ENCODE peak calls at places on chromosomes 2 and 18, in ten cellular contexts. One of them, this sample, is unnamed.

GRCh38 chr2:198168651-198169050 is 364.3 kb downstream of the PLCL1 start:
- DNase-seq in SHP77: no peak
- DNase-seq in aorta: no peak
- DNase-seq in fibroblast of mammary gland: no peak
- DNase-seq in stimulated activated naive CD8-positive, alpha-beta T cell treated with anti-CD3 and anti-CD28 coated beads, Interleukin-15, Interleukin-2, amounts not matched to agents 100 U/mL and 50 U/mL, for 24 hours: no peak
- DNase-seq in islet precursor cell: peak; percentile 79
- DNase-seq in activated CD8-positive, alpha-beta memory T cell treated with anti-CD3 and anti-CD28 coated beads for 24 hours: no peak
- DNase-seq in adrenal gland: no peak
- DNase-seq in activated effector memory CD4-positive, alpha-beta T cell treated with anti-CD3 and anti-CD28 coated beads, Interleukin-2, amount 50 U/mL, for 16 hours: no peak
- DNase-seq in stimulated activated CD8-positive, alpha-beta memory T cell treated with anti-CD3 and anti-CD28 coated beads, Interleukin-7, amount 100 ng/mL, for 48 hours: no peak
- DNase-seq in this sample: no peak

GRCh38 chr2:177888581-177888980 is 184.0 kb downstream of the PDE11A start:
- DNase-seq in SHP77: no peak
- DNase-seq in aorta: no peak
- DNase-seq in fibroblast of mammary gland: no peak
- DNase-seq in stimulated activated naive CD8-positive, alpha-beta T cell treated with anti-CD3 and anti-CD28 coated beads, Interleukin-15, Interleukin-2, amounts not matched to agents 100 U/mL and 50 U/mL, for 24 hours: no peak
- DNase-seq in islet precursor cell: no peak
- DNase-seq in activated CD8-positive, alpha-beta memory T cell treated with anti-CD3 and anti-CD28 coated beads for 24 hours: no peak
- DNase-seq in adrenal gland: no peak
- DNase-seq in activated effector memory CD4-positive, alpha-beta T cell treated with anti-CD3 and anti-CD28 coated beads, Interleukin-2, amount 50 U/mL, for 16 hours: no peak
- DNase-seq in stimulated activated CD8-positive, alpha-beta memory T cell treated with anti-CD3 and anti-CD28 coated beads, Interleukin-7, amount 100 ng/mL, for 48 hours: no peak
- DNase-seq in this sample: no peak

GRCh38 chr2:11775384-11775783 is 29.0 kb downstream of the LPIN1 start:
- DNase-seq in SHP77: no peak
- DNase-seq in aorta: no peak
- DNase-seq in fibroblast of mammary gland: peak; percentile 49
- DNase-seq in stimulated activated naive CD8-positive, alpha-beta T cell treated with anti-CD3 and anti-CD28 coated beads, Interleukin-15, Interleukin-2, amounts not matched to agents 100 U/mL and 50 U/mL, for 24 hours: no peak
- DNase-seq in islet precursor cell: no peak
- DNase-seq in activated CD8-positive, alpha-beta memory T cell treated with anti-CD3 and anti-CD28 coated beads for 24 hours: no peak
- DNase-seq in adrenal gland: no peak
- DNase-seq in activated effector memory CD4-positive, alpha-beta T cell treated with anti-CD3 and anti-CD28 coated beads, Interleukin-2, amount 50 U/mL, for 16 hours: no peak
- DNase-seq in stimulated activated CD8-positive, alpha-beta memory T cell treated with anti-CD3 and anti-CD28 coated beads, Interleukin-7, amount 100 ng/mL, for 48 hours: no peak
- DNase-seq in this sample: no peak

GRCh38 chr2:207354466-207354865 is 175.3 kb upstream of the CREB1 start:
- DNase-seq in SHP77: no peak
- DNase-seq in aorta: no peak
- DNase-seq in fibroblast of mammary gland: no peak
- DNase-seq in stimulated activated naive CD8-positive, alpha-beta T cell treated with anti-CD3 and anti-CD28 coated beads, Interleukin-15, Interleukin-2, amounts not matched to agents 100 U/mL and 50 U/mL, for 24 hours: no peak
- DNase-seq in islet precursor cell: no peak
- DNase-seq in activated CD8-positive, alpha-beta memory T cell treated with anti-CD3 and anti-CD28 coated beads for 24 hours: no peak
- DNase-seq in adrenal gland: no peak
- DNase-seq in activated effector memory CD4-positive, alpha-beta T cell treated with anti-CD3 and anti-CD28 coated beads, Interleukin-2, amount 50 U/mL, for 16 hours: no peak
- DNase-seq in stimulated activated CD8-positive, alpha-beta memory T cell treated with anti-CD3 and anti-CD28 coated beads, Interleukin-7, amount 100 ng/mL, for 48 hours: no peak
- DNase-seq in this sample: no peak

GRCh38 chr2:40213071-40213470 is 238.8 kb downstream of the SLC8A1 start:
- DNase-seq in SHP77: no peak
- DNase-seq in aorta: no peak
- DNase-seq in fibroblast of mammary gland: peak; percentile 69
- DNase-seq in stimulated activated naive CD8-positive, alpha-beta T cell treated with anti-CD3 and anti-CD28 coated beads, Interleukin-15, Interleukin-2, amounts not matched to agents 100 U/mL and 50 U/mL, for 24 hours: no peak
- DNase-seq in islet precursor cell: no peak
- DNase-seq in activated CD8-positive, alpha-beta memory T cell treated with anti-CD3 and anti-CD28 coated beads for 24 hours: no peak
- DNase-seq in adrenal gland: no peak
- DNase-seq in activated effector memory CD4-positive, alpha-beta T cell treated with anti-CD3 and anti-CD28 coated beads, Interleukin-2, amount 50 U/mL, for 16 hours: no peak
- DNase-seq in stimulated activated CD8-positive, alpha-beta memory T cell treated with anti-CD3 and anti-CD28 coated beads, Interleukin-7, amount 100 ng/mL, for 48 hours: no peak
- DNase-seq in this sample: peak; percentile 9

GRCh38 chr2:98382739-98383138 is 36.5 kb downstream of the CNGA3 start:
- DNase-seq in SHP77: no peak
- DNase-seq in aorta: no peak
- DNase-seq in fibroblast of mammary gland: no peak
- DNase-seq in stimulated activated naive CD8-positive, alpha-beta T cell treated with anti-CD3 and anti-CD28 coated beads, Interleukin-15, Interleukin-2, amounts not matched to agents 100 U/mL and 50 U/mL, for 24 hours: no peak
- DNase-seq in islet precursor cell: peak; percentile 32
- DNase-seq in activated CD8-positive, alpha-beta memory T cell treated with anti-CD3 and anti-CD28 coated beads for 24 hours: no peak
- DNase-seq in adrenal gland: no peak
- DNase-seq in activated effector memory CD4-positive, alpha-beta T cell treated with anti-CD3 and anti-CD28 coated beads, Interleukin-2, amount 50 U/mL, for 16 hours: peak; percentile 34
- DNase-seq in stimulated activated CD8-positive, alpha-beta memory T cell treated with anti-CD3 and anti-CD28 coated beads, Interleukin-7, amount 100 ng/mL, for 48 hours: no peak
- DNase-seq in this sample: no peak

GRCh38 chr2:2183717-2184116 is 147.4 kb downstream of the MYT1L start:
- DNase-seq in SHP77: no peak
- DNase-seq in aorta: no peak
- DNase-seq in fibroblast of mammary gland: no peak
- DNase-seq in stimulated activated naive CD8-positive, alpha-beta T cell treated with anti-CD3 and anti-CD28 coated beads, Interleukin-15, Interleukin-2, amounts not matched to agents 100 U/mL and 50 U/mL, for 24 hours: no peak
- DNase-seq in islet precursor cell: no peak
- DNase-seq in activated CD8-positive, alpha-beta memory T cell treated with anti-CD3 and anti-CD28 coated beads for 24 hours: no peak
- DNase-seq in adrenal gland: no peak
- DNase-seq in activated effector memory CD4-positive, alpha-beta T cell treated with anti-CD3 and anti-CD28 coated beads, Interleukin-2, amount 50 U/mL, for 16 hours: no peak
- DNase-seq in stimulated activated CD8-positive, alpha-beta memory T cell treated with anti-CD3 and anti-CD28 coated beads, Interleukin-7, amount 100 ng/mL, for 48 hours: no peak
- DNase-seq in this sample: no peak

GRCh38 chr18:49617846-49618245 is 56.0 kb downstream of the LIPG start:
- DNase-seq in SHP77: no peak
- DNase-seq in aorta: no peak
- DNase-seq in fibroblast of mammary gland: no peak
- DNase-seq in stimulated activated naive CD8-positive, alpha-beta T cell treated with anti-CD3 and anti-CD28 coated beads, Interleukin-15, Interleukin-2, amounts not matched to agents 100 U/mL and 50 U/mL, for 24 hours: no peak
- DNase-seq in islet precursor cell: peak; percentile 45
- DNase-seq in activated CD8-positive, alpha-beta memory T cell treated with anti-CD3 and anti-CD28 coated beads for 24 hours: peak; percentile 24
- DNase-seq in adrenal gland: no peak
- DNase-seq in activated effector memory CD4-positive, alpha-beta T cell treated with anti-CD3 and anti-CD28 coated beads, Interleukin-2, amount 50 U/mL, for 16 hours: no peak
- DNase-seq in stimulated activated CD8-positive, alpha-beta memory T cell treated with anti-CD3 and anti-CD28 coated beads, Interleukin-7, amount 100 ng/mL, for 48 hours: no peak
- DNase-seq in this sample: no peak

GRCh38 chr2:3759331-3759730 is 56.0 kb downstream of the DCDC2C start:
- DNase-seq in SHP77: no peak
- DNase-seq in aorta: no peak
- DNase-seq in fibroblast of mammary gland: peak; percentile 27
- DNase-seq in stimulated activated naive CD8-positive, alpha-beta T cell treated with anti-CD3 and anti-CD28 coated beads, Interleukin-15, Interleukin-2, amounts not matched to agents 100 U/mL and 50 U/mL, for 24 hours: no peak
- DNase-seq in islet precursor cell: no peak
- DNase-seq in activated CD8-positive, alpha-beta memory T cell treated with anti-CD3 and anti-CD28 coated beads for 24 hours: no peak
- DNase-seq in adrenal gland: no peak
- DNase-seq in activated effector memory CD4-positive, alpha-beta T cell treated with anti-CD3 and anti-CD28 coated beads, Interleukin-2, amount 50 U/mL, for 16 hours: no peak
- DNase-seq in stimulated activated CD8-positive, alpha-beta memory T cell treated with anti-CD3 and anti-CD28 coated beads, Interleukin-7, amount 100 ng/mL, for 48 hours: no peak
- DNase-seq in this sample: peak; percentile 9

GRCh38 chr2:159797468-159798375 is at the start of gene CD302:
- DNase-seq in SHP77: peak; percentile 39
- DNase-seq in aorta: peak; percentile 87
- DNase-seq in fibroblast of mammary gland: peak; percentile 47
- DNase-seq in stimulated activated naive CD8-positive, alpha-beta T cell treated with anti-CD3 and anti-CD28 coated beads, Interleukin-15, Interleukin-2, amounts not matched to agents 100 U/mL and 50 U/mL, for 24 hours: peak; percentile 65
- DNase-seq in islet precursor cell: peak; percentile 72
- DNase-seq in activated CD8-positive, alpha-beta memory T cell treated with anti-CD3 and anti-CD28 coated beads for 24 hours: peak; percentile 69
- DNase-seq in adrenal gland: peak; percentile 57
- DNase-seq in activated effector memory CD4-positive, alpha-beta T cell treated with anti-CD3 and anti-CD28 coated beads, Interleukin-2, amount 50 U/mL, for 16 hours: peak; percentile 71
- DNase-seq in stimulated activated CD8-positive, alpha-beta memory T cell treated with anti-CD3 and anti-CD28 coated beads, Interleukin-7, amount 100 ng/mL, for 48 hours: peak; percentile 9
- DNase-seq in this sample: no peak

GRCh38 chr2:73842739-73843019 is 13.9 kb downstream of the STAMBP start:
- DNase-seq in SHP77: no peak
- DNase-seq in aorta: no peak
- DNase-seq in fibroblast of mammary gland: no peak
- DNase-seq in stimulated activated naive CD8-positive, alpha-beta T cell treated with anti-CD3 and anti-CD28 coated beads, Interleukin-15, Interleukin-2, amounts not matched to agents 100 U/mL and 50 U/mL, for 24 hours: no peak
- DNase-seq in islet precursor cell: no peak
- DNase-seq in activated CD8-positive, alpha-beta memory T cell treated with anti-CD3 and anti-CD28 coated beads for 24 hours: no peak
- DNase-seq in adrenal gland: no peak
- DNase-seq in activated effector memory CD4-positive, alpha-beta T cell treated with anti-CD3 and anti-CD28 coated beads, Interleukin-2, amount 50 U/mL, for 16 hours: no peak
- DNase-seq in stimulated activated CD8-positive, alpha-beta memory T cell treated with anti-CD3 and anti-CD28 coated beads, Interleukin-7, amount 100 ng/mL, for 48 hours: no peak
- DNase-seq in this sample: no peak

GRCh38 chr2:43818761-43819160 is 19.9 kb downstream of the ABCG5 start:
- DNase-seq in SHP77: no peak
- DNase-seq in aorta: peak; percentile 77
- DNase-seq in fibroblast of mammary gland: peak; percentile 75
- DNase-seq in stimulated activated naive CD8-positive, alpha-beta T cell treated with anti-CD3 and anti-CD28 coated beads, Interleukin-15, Interleukin-2, amounts not matched to agents 100 U/mL and 50 U/mL, for 24 hours: peak; percentile 48
- DNase-seq in islet precursor cell: no peak
- DNase-seq in activated CD8-positive, alpha-beta memory T cell treated with anti-CD3 and anti-CD28 coated beads for 24 hours: no peak
- DNase-seq in adrenal gland: peak; percentile 79
- DNase-seq in activated effector memory CD4-positive, alpha-beta T cell treated with anti-CD3 and anti-CD28 coated beads, Interleukin-2, amount 50 U/mL, for 16 hours: no peak
- DNase-seq in stimulated activated CD8-positive, alpha-beta memory T cell treated with anti-CD3 and anti-CD28 coated beads, Interleukin-7, amount 100 ng/mL, for 48 hours: peak; percentile 12
- DNase-seq in this sample: no peak

GRCh38 chr2:165778653-165779451 is 15.2 kb downstream of the GALNT3 start:
- DNase-seq in SHP77: no peak
- DNase-seq in aorta: no peak
- DNase-seq in fibroblast of mammary gland: peak; percentile 21
- DNase-seq in stimulated activated naive CD8-positive, alpha-beta T cell treated with anti-CD3 and anti-CD28 coated beads, Interleukin-15, Interleukin-2, amounts not matched to agents 100 U/mL and 50 U/mL, for 24 hours: no peak
- DNase-seq in islet precursor cell: no peak
- DNase-seq in activated CD8-positive, alpha-beta memory T cell treated with anti-CD3 and anti-CD28 coated beads for 24 hours: no peak
- DNase-seq in adrenal gland: no peak
- DNase-seq in activated effector memory CD4-positive, alpha-beta T cell treated with anti-CD3 and anti-CD28 coated beads, Interleukin-2, amount 50 U/mL, for 16 hours: no peak
- DNase-seq in stimulated activated CD8-positive, alpha-beta memory T cell treated with anti-CD3 and anti-CD28 coated beads, Interleukin-7, amount 100 ng/mL, for 48 hours: no peak
- DNase-seq in this sample: no peak

GRCh38 chr2:55047677-55048299 is 2.5 kb downstream of the RTN4 start:
- DNase-seq in SHP77: peak; percentile 38
- DNase-seq in aorta: no peak
- DNase-seq in fibroblast of mammary gland: peak; percentile 53
- DNase-seq in stimulated activated naive CD8-positive, alpha-beta T cell treated with anti-CD3 and anti-CD28 coated beads, Interleukin-15, Interleukin-2, amounts not matched to agents 100 U/mL and 50 U/mL, for 24 hours: no peak
- DNase-seq in islet precursor cell: no peak
- DNase-seq in activated CD8-positive, alpha-beta memory T cell treated with anti-CD3 and anti-CD28 coated beads for 24 hours: no peak
- DNase-seq in adrenal gland: peak; percentile 53
- DNase-seq in activated effector memory CD4-positive, alpha-beta T cell treated with anti-CD3 and anti-CD28 coated beads, Interleukin-2, amount 50 U/mL, for 16 hours: no peak
- DNase-seq in stimulated activated CD8-positive, alpha-beta memory T cell treated with anti-CD3 and anti-CD28 coated beads, Interleukin-7, amount 100 ng/mL, for 48 hours: no peak
- DNase-seq in this sample: peak; percentile 43

GRCh38 chr2:218033208-218033589 is 30.4 kb upstream of the TNS1 start:
- DNase-seq in SHP77: no peak
- DNase-seq in aorta: no peak
- DNase-seq in fibroblast of mammary gland: no peak
- DNase-seq in stimulated activated naive CD8-positive, alpha-beta T cell treated with anti-CD3 and anti-CD28 coated beads, Interleukin-15, Interleukin-2, amounts not matched to agents 100 U/mL and 50 U/mL, for 24 hours: no peak
- DNase-seq in islet precursor cell: peak; percentile 24
- DNase-seq in activated CD8-positive, alpha-beta memory T cell treated with anti-CD3 and anti-CD28 coated beads for 24 hours: peak; percentile 55
- DNase-seq in adrenal gland: peak; percentile 5
- DNase-seq in activated effector memory CD4-positive, alpha-beta T cell treated with anti-CD3 and anti-CD28 coated beads, Interleukin-2, amount 50 U/mL, for 16 hours: no peak
- DNase-seq in stimulated activated CD8-positive, alpha-beta memory T cell treated with anti-CD3 and anti-CD28 coated beads, Interleukin-7, amount 100 ng/mL, for 48 hours: no peak
- DNase-seq in this sample: no peak

GRCh38 chr2:161814008-161814660 is 189.9 kb downstream of the SLC4A10 start:
- DNase-seq in SHP77: no peak
- DNase-seq in aorta: no peak
- DNase-seq in fibroblast of mammary gland: no peak
- DNase-seq in stimulated activated naive CD8-positive, alpha-beta T cell treated with anti-CD3 and anti-CD28 coated beads, Interleukin-15, Interleukin-2, amounts not matched to agents 100 U/mL and 50 U/mL, for 24 hours: no peak
- DNase-seq in islet precursor cell: no peak
- DNase-seq in activated CD8-positive, alpha-beta memory T cell treated with anti-CD3 and anti-CD28 coated beads for 24 hours: no peak
- DNase-seq in adrenal gland: no peak
- DNase-seq in activated effector memory CD4-positive, alpha-beta T cell treated with anti-CD3 and anti-CD28 coated beads, Interleukin-2, amount 50 U/mL, for 16 hours: no peak
- DNase-seq in stimulated activated CD8-positive, alpha-beta memory T cell treated with anti-CD3 and anti-CD28 coated beads, Interleukin-7, amount 100 ng/mL, for 48 hours: no peak
- DNase-seq in this sample: no peak

GRCh38 chr2:9102861-9103662 is 99.6 kb upstream of the MBOAT2 start:
- DNase-seq in SHP77: no peak
- DNase-seq in aorta: no peak
- DNase-seq in fibroblast of mammary gland: no peak
- DNase-seq in stimulated activated naive CD8-positive, alpha-beta T cell treated with anti-CD3 and anti-CD28 coated beads, Interleukin-15, Interleukin-2, amounts not matched to agents 100 U/mL and 50 U/mL, for 24 hours: no peak
- DNase-seq in islet precursor cell: peak; percentile 91
- DNase-seq in activated CD8-positive, alpha-beta memory T cell treated with anti-CD3 and anti-CD28 coated beads for 24 hours: no peak
- DNase-seq in adrenal gland: no peak
- DNase-seq in activated effector memory CD4-positive, alpha-beta T cell treated with anti-CD3 and anti-CD28 coated beads, Interleukin-2, amount 50 U/mL, for 16 hours: peak; percentile 54
- DNase-seq in stimulated activated CD8-positive, alpha-beta memory T cell treated with anti-CD3 and anti-CD28 coated beads, Interleukin-7, amount 100 ng/mL, for 48 hours: no peak
- DNase-seq in this sample: no peak